ENCODE peak calls at places on chromosomes 7 and 10, in five cellular contexts. K is body of pancreas, O is ovary, A is uterus, H is hepatocyte. S is an unnamed sample. For H3K4me1, the result is how much of the 10 kb centered on the place peaks cover.

GRCh38 chr10:118096022-118096421 is 49.3 kb upstream of the RAB11FIP2 start:
- DNase-seq in K (no peak), O (no peak), A (no peak), H (no peak), S (no peak)

GRCh38 chr7:127487381-127487780 is 94.9 kb upstream of the ZNF800 start:
- DNase-seq in K (no peak), O (no peak), A (no peak), H (no peak), S (no peak)

GRCh38 chr10:27225011-27225590 is 15.5 kb downstream of the ACBD5 start:
- DNase-seq in K (no peak), O (no peak), A (no peak), H (no peak), S (no peak)

GRCh38 chr10:80158598-80159127 is 26.1 kb downstream of the PLAC9 start:
- DNase-seq in K (peak), O (peak), A (peak), H (peak), S (no peak)

GRCh38 chr10:124124123-124124768 is 30.8 kb upstream of the CHST15 start:
- DNase-seq in K (no peak), O (no peak), A (no peak), H (no peak), S (no peak)

GRCh38 chr10:119241066-119241465 is 33.7 kb downstream of the GRK5 start:
- DNase-seq in K (no peak), O (no peak), A (no peak), H (no peak), S (no peak)

GRCh38 chr10:131833446-131834080 is 67.2 kb upstream of the PPP2R2D start:
- DNase-seq in K (no peak), O (no peak), A (no peak), H (no peak), S (peak)

GRCh38 chr7:77315102-77315501 is 101.0 kb downstream of the GSAP start:
- DNase-seq in K (no peak), O (no peak), A (no peak), H (no peak), S (no peak)

GRCh38 chr10:100747826-100748231 is 2.4 kb downstream of the PAX2 start:
- DNase-seq in K (no peak), O (no peak), A (no peak), H (no peak), S (no peak)

GRCh38 chr7:157017639-157018327 is 7.3 kb upstream of the MNX1 start:
- DNase-seq in K (no peak), O (no peak), A (no peak), H (no peak), S (peak)

GRCh38 chr7:78134256-78134655 is 335.7 kb downstream of the PHTF2 start:
- DNase-seq in K (no peak), O (no peak), A (no peak), H (peak), S (peak)

GRCh38 chr10:43117031-43117776 is 21.0 kb upstream of the CSGALNACT2 start:
- DNase-seq in K (no peak), O (no peak), A (no peak), H (no peak), S (no peak)

GRCh38 chr10:102243304-102243703 is 2.0 kb upstream of the PITX3 start:
- DNase-seq in K (no peak), O (no peak), A (no peak), H (no peak), S (no peak)

GRCh38 chr10:5659702-5660528 is 6.5 kb downstream of the ASB13 start:
- DNase-seq in K (peak), O (peak), A (peak), H (peak), S (peak)

GRCh38 chr7:77288676-77289320 is 89.2 kb upstream of the FGL2 start:
- DNase-seq in K (no peak), O (no peak), A (no peak), H (no peak), S (no peak)

GRCh38 chr10:64430690-64431323 is 909.6 kb downstream of the REEP3 start:
- DNase-seq in K (peak), O (no peak), A (no peak), H (peak), S (peak)

GRCh38 chr10:97889461-97890265 is 40.0 kb downstream of the GOLGA7B start:
- DNase-seq in K (no peak), O (no peak), A (no peak), H (peak), S (no peak)

GRCh38 chr10:11205026-11205772 is 187.5 kb downstream of the CELF2 start:
- DNase-seq in K (no peak), O (no peak), A (no peak), H (no peak), S (no peak)

GRCh38 chr10:124366825-124367224 is 51.9 kb downstream of the OAT start:
- DNase-seq in K (no peak), O (no peak), A (no peak), H (no peak), S (no peak)

GRCh38 chr7:135718794-135719436 is 9.1 kb downstream of the SLC13A4 start:
- DNase-seq in K (no peak), O (no peak), A (no peak), H (no peak), S (no peak)

GRCh38 chr7:95865716-95866371 is 93.5 kb downstream of the DYNC1I1 start:
- DNase-seq in K (no peak), O (no peak), A (no peak), H (peak), S (no peak)
- TF ChIP-seq CTCF in K (no peak), O (no peak), A (no peak), H (peak), S (peak)

DNA sequence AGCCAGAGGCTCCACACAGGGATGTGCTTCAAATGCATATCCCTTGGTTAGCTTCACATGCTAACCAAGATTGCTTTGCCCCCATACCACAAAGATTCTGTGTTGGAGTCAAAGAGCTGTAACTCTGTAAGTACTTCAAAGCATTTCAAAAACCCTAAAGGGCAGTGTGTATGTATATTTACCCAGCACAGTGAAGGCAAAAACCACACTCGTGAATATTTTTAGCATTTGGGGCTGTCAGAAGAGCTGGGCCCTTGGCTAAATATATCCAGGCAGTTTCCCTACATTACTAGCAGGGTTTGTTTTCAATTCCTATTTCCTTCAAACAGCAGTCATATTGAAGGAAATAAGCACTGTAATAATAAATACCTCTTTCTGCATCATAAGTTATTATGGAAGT is 84.2 kb upstream of the STEAP1B start:
- DNase-seq in K (no peak), O (no peak), A (no peak), H (no peak), S (no peak)
- H3K4me1 ChIP-seq in K (under half), O (under half), A (under half), H (under half), S (under half)

GRCh38 chr10:71395621-71396020 is 1.1 kb upstream of the CDH23 start:
- DNase-seq in K (no peak), O (no peak), A (no peak), H (no peak), S (no peak)

GRCh38 chr10:71394926-71395562 is 1.7 kb upstream of the CDH23 start:
- DNase-seq in K (no peak), O (peak), A (no peak), H (no peak), S (no peak)

GRCh38 chr10:71397340-71398212 is 856 bp downstream of the CDH23 start:
- DNase-seq in K (no peak), O (peak), A (no peak), H (no peak), S (peak)

GRCh38 chr10:71396084-71396713 is 521 bp upstream of the CDH23 start:
- DNase-seq in K (peak), O (peak), A (peak), H (peak), S (peak)

DNA sequence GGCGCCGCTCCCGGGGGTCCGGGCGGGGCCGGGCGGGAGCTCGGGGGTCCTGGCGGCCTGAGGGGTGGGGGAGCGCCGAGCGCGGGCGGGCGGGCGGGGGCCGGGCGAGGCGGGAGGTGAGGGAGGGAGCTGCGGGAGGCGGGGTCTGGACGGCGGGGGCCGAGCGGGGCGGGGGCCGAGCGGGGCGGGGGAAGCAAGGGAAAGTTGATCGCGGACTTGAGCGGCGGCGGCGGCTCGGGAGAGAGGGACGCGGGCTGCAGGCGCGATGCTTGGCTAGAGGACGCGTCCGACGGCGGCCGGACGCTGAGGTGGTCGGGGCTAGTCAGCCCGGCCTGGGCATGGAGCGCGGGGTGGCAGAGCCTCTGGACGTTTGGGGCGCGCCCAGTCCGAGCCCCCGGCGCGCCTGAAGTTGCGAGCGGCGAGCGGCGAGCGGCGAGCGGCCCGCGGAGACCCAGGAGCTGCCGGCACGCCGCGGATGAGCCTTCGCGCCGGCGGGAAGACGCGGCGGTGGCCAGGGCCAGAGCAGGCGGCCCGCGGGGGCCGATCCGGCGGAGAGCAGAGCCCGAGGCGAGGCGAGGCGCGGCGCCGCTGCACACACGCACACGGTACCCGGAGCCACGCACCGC is at the start of gene CDH23:
- DNase-seq in K (no peak), O (peak), A (peak), H (peak), S (peak)
- H3K4me3 ChIP-seq in K (peak), O (peak), A (peak), H (peak), S (peak)

GRCh38 chr10:90959826-90960225 is 38.9 kb upstream of the ANKRD1 start:
- DNase-seq in K (no peak), O (no peak), A (no peak), H (no peak), S (no peak)

GRCh38 chr10:90964781-90965462 is 44.0 kb upstream of the ANKRD1 start:
- DNase-seq in K (no peak), O (no peak), A (no peak), H (no peak), S (no peak)

GRCh38 chr10:90963331-90963730 is 42.4 kb upstream of the ANKRD1 start:
- DNase-seq in K (no peak), O (no peak), A (no peak), H (no peak), S (no peak)

GRCh38 chr10:90958781-90959180 is 37.9 kb upstream of the ANKRD1 start:
- DNase-seq in K (no peak), O (no peak), A (no peak), H (no peak), S (no peak)

GRCh38 chr10:90960355-90960814 is 39.5 kb upstream of the ANKRD1 start:
- DNase-seq in K (no peak), O (no peak), A (no peak), H (peak), S (no peak)
- TF ChIP-seq CTCF in K (no peak), O (no peak), A (no peak), H (no peak), S (no peak)

GRCh38 chr10:73910401-73910763 is 550 bp upstream of the PLAU start:
- DNase-seq in K (no peak), O (no peak), A (no peak), H (no peak), S (peak)

GRCh38 chr10:73908853-73909611 is 1.9 kb upstream of the PLAU start:
- DNase-seq in K (no peak), O (no peak), A (peak), H (peak), S (no peak)

GRCh38 chr10:73910764-73911552 is at the start of gene PLAU:
- DNase-seq in K (peak), O (no peak), A (no peak), H (peak), S (peak)

GRCh38 chr10:73907841-73908517 is 3.0 kb upstream of the PLAU start:
- DNase-seq in K (no peak), O (no peak), A (no peak), H (no peak), S (no peak)

DNA sequence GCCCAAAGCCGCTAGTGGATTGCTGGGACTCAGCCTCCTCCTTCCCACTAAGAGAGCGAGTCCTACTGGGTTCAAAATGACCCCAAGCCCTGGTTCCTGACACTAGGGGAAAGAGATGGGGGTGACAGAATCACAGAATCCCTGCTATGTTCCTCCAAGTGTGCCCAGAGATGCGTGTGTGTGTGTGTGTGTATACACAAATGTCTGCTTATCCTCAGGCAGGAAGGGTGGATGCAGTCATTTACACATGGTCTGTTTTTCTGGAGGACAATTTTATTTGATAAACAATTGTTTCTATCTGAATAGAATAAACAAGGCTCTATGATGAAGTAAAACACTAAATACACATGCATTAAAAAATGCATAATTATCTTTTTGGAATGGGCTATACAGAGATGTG is 1.2 kb upstream of the PLAU start:
- DNase-seq in K (no peak), O (no peak), A (no peak), H (no peak), S (no peak)
- H3K4me1 ChIP-seq in K (under half), O (under half), A (under half), H (under half), S (under half)

DNA sequence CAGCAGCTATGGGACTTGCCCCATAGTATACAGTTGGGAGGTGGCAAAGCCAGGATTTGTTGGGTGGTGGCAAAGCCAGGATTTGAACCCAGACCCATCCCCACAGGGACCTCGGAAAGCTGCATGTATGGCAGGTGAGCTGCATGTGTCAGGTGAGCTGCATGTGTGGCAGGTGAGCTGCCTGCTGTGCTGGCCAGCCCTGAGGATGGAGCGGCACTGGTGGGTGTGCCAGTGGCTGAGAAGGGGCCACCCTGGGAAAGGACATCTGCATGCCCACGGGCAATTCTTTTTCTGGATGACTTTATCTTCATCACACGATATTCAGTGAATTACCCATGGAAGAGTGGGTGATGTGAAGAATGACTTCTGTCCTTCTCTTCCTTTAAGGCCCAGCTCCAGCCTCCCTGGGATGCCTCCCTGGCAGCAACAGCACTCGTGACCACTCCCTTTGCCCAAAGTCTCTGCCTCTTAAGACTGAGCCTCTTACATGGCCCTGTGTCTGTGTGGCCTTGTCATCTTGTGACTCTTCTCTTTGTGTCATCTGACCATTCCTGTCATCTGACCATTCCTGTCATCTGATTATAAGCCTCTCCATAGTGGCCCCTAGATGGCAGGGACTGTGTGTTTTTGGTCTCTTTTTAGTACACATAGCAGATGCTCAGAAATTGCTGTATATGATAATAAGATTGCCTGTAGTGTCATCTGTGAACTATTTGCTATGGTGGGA is 25.0 kb downstream of the CLEC2L start:
- DNase-seq in K (no peak), O (no peak), A (no peak), H (no peak), S (no peak)
- H3K4me3 ChIP-seq in K (no peak), O (no peak), A (no peak), H (no peak), S (no peak)

GRCh38 chr10:114623155-114623554 is 34.9 kb downstream of the ABLIM1 start:
- DNase-seq in K (no peak), O (no peak), A (no peak), H (no peak), S (no peak)

GRCh38 chr10:114624941-114625780 is 32.9 kb downstream of the ABLIM1 start:
- DNase-seq in K (no peak), O (no peak), A (no peak), H (no peak), S (no peak)

GRCh38 chr10:114626841-114627240 is 31.2 kb downstream of the ABLIM1 start:
- DNase-seq in K (no peak), O (no peak), A (no peak), H (no peak), S (no peak)

GRCh38 chr10:114624422-114624821 is 33.7 kb downstream of the ABLIM1 start:
- DNase-seq in K (no peak), O (no peak), A (no peak), H (no peak), S (no peak)

GRCh38 chr10:114623661-114624294 is 34.3 kb downstream of the ABLIM1 start:
- DNase-seq in K (peak), O (no peak), A (no peak), H (no peak), S (no peak)
- TF ChIP-seq CTCF in K (no peak), O (no peak), A (no peak), H (no peak), S (no peak)

GRCh38 chr7:139750459-139751095 is 27.2 kb downstream of the HIPK2 start:
- DNase-seq in K (no peak), O (no peak), A (no peak), H (no peak), S (no peak)

GRCh38 chr7:139752600-139752999 is 25.2 kb downstream of the HIPK2 start:
- DNase-seq in K (no peak), O (no peak), A (no peak), H (no peak), S (no peak)

GRCh38 chr7:139753079-139753692 is 24.6 kb downstream of the HIPK2 start:
- DNase-seq in K (no peak), O (no peak), A (no peak), H (no peak), S (no peak)

GRCh38 chr7:139753693-139754111 is 24.1 kb downstream of the HIPK2 start:
- DNase-seq in K (no peak), O (no peak), A (no peak), H (no peak), S (no peak)

DNA sequence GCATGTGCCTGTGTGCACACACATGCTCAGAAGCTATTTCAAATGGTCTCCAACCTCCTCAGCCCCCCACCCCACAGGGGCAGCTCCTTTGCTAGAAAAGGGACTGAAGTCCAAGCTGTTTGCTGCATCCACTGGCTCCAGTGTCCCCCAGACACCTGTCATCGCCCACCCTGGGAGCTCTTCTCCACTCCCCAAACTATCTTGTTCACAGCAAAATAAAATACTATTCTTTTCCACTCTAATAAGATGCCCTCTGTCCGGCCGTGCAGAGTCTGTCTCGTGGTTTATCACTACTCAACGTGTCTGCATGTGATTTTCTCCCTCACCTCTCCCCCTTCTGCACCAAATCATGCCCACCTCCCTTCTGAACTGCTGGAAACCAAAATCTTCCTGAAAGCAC is 25.6 kb downstream of the HIPK2 start:
- DNase-seq in K (no peak), O (no peak), A (no peak), H (no peak), S (no peak)
- H3K4me1 ChIP-seq in K (under half), O (under half), A (under half), H (under half), S (under half)

S was measured in Caco-2.